ENCODE peak calls at places on chromosomes 12 and 14, in nine cellular contexts. One of them, this sample, is unnamed.
A peak's percentile ranks its signal among the peaks of the same experiment; 100 is the strongest.

GRCh38 chr12:52976574-52977071 is 27.7 kb downstream of the KRT18 start:
- DNase-seq in HuH-7.5: no peak
- DNase-seq in MCF 10A: no peak
- DNase-seq in T-helper 9 cell: no peak
- DNase-seq in activated T-cell treated with anti-CD3 and anti-CD28 coated beads, Interleukin-2, amount 50 U/mL, for 4 hours: no peak
- DNase-seq in left cardiac atrium: no peak
- DNase-seq in iPS DF 19.7: no peak
- DNase-seq in adipocyte: peak; percentile 52
- DNase-seq in stimulated activated CD4-positive, alpha-beta T cell treated with anti-CD3 and anti-CD28 coated beads, Interleukin-4, amount 100 ng/mL, for 1 hour: no peak
- DNase-seq in this sample: no peak

GRCh38 chr14:94663965-94664704 is 51.9 kb downstream of the SERPINA3 start:
- DNase-seq in HuH-7.5: no peak
- DNase-seq in MCF 10A: no peak
- DNase-seq in T-helper 9 cell: no peak
- DNase-seq in activated T-cell treated with anti-CD3 and anti-CD28 coated beads, Interleukin-2, amount 50 U/mL, for 4 hours: no peak
- DNase-seq in left cardiac atrium: no peak
- DNase-seq in iPS DF 19.7: no peak
- DNase-seq in adipocyte: no peak
- DNase-seq in stimulated activated CD4-positive, alpha-beta T cell treated with anti-CD3 and anti-CD28 coated beads, Interleukin-4, amount 100 ng/mL, for 1 hour: no peak
- DNase-seq in this sample: no peak

GRCh38 chr12:113259499-113259953 is 38.3 kb downstream of the TPCN1 start:
- DNase-seq in HuH-7.5: no peak
- DNase-seq in MCF 10A: no peak
- DNase-seq in T-helper 9 cell: no peak
- DNase-seq in activated T-cell treated with anti-CD3 and anti-CD28 coated beads, Interleukin-2, amount 50 U/mL, for 4 hours: no peak
- DNase-seq in left cardiac atrium: peak; percentile 81
- DNase-seq in iPS DF 19.7: no peak
- DNase-seq in adipocyte: peak; percentile 47
- DNase-seq in stimulated activated CD4-positive, alpha-beta T cell treated with anti-CD3 and anti-CD28 coated beads, Interleukin-4, amount 100 ng/mL, for 1 hour: no peak
- DNase-seq in this sample: no peak

GRCh38 chr12:52195065-52195730 is 3.4 kb upstream of the KRT80 start:
- DNase-seq in HuH-7.5: no peak
- DNase-seq in MCF 10A: no peak
- DNase-seq in T-helper 9 cell: no peak
- DNase-seq in activated T-cell treated with anti-CD3 and anti-CD28 coated beads, Interleukin-2, amount 50 U/mL, for 4 hours: no peak
- DNase-seq in left cardiac atrium: no peak
- DNase-seq in iPS DF 19.7: no peak
- DNase-seq in adipocyte: no peak
- DNase-seq in stimulated activated CD4-positive, alpha-beta T cell treated with anti-CD3 and anti-CD28 coated beads, Interleukin-4, amount 100 ng/mL, for 1 hour: no peak
- DNase-seq in this sample: no peak

GRCh38 chr14:61524936-61525292 is 170.4 kb upstream of the HIF1A start:
- DNase-seq in HuH-7.5: no peak
- DNase-seq in MCF 10A: no peak
- DNase-seq in T-helper 9 cell: no peak
- DNase-seq in activated T-cell treated with anti-CD3 and anti-CD28 coated beads, Interleukin-2, amount 50 U/mL, for 4 hours: no peak
- DNase-seq in left cardiac atrium: no peak
- DNase-seq in iPS DF 19.7: no peak
- DNase-seq in adipocyte: no peak
- DNase-seq in stimulated activated CD4-positive, alpha-beta T cell treated with anti-CD3 and anti-CD28 coated beads, Interleukin-4, amount 100 ng/mL, for 1 hour: no peak
- DNase-seq in this sample: no peak

GRCh38 chr12:112988224-112988623 is 9.9 kb downstream of the OAS2 start:
- DNase-seq in HuH-7.5: no peak
- DNase-seq in MCF 10A: no peak
- DNase-seq in T-helper 9 cell: no peak
- DNase-seq in activated T-cell treated with anti-CD3 and anti-CD28 coated beads, Interleukin-2, amount 50 U/mL, for 4 hours: no peak
- DNase-seq in left cardiac atrium: no peak
- DNase-seq in iPS DF 19.7: no peak
- DNase-seq in adipocyte: no peak
- DNase-seq in stimulated activated CD4-positive, alpha-beta T cell treated with anti-CD3 and anti-CD28 coated beads, Interleukin-4, amount 100 ng/mL, for 1 hour: peak; percentile 9
- DNase-seq in this sample: no peak

GRCh38 chr14:104287301-104288009 is 149.1 kb downstream of the KIF26A start:
- DNase-seq in HuH-7.5: no peak
- DNase-seq in MCF 10A: no peak
- DNase-seq in T-helper 9 cell: no peak
- DNase-seq in activated T-cell treated with anti-CD3 and anti-CD28 coated beads, Interleukin-2, amount 50 U/mL, for 4 hours: no peak
- DNase-seq in left cardiac atrium: peak; percentile 8
- DNase-seq in iPS DF 19.7: no peak
- DNase-seq in adipocyte: no peak
- DNase-seq in stimulated activated CD4-positive, alpha-beta T cell treated with anti-CD3 and anti-CD28 coated beads, Interleukin-4, amount 100 ng/mL, for 1 hour: no peak
- DNase-seq in this sample: peak; percentile 52

GRCh38 chr12:130133851-130134562 is 28.3 kb upstream of the FZD10 start:
- DNase-seq in HuH-7.5: no peak
- DNase-seq in MCF 10A: no peak
- DNase-seq in T-helper 9 cell: no peak
- DNase-seq in activated T-cell treated with anti-CD3 and anti-CD28 coated beads, Interleukin-2, amount 50 U/mL, for 4 hours: no peak
- DNase-seq in left cardiac atrium: no peak
- DNase-seq in iPS DF 19.7: no peak
- DNase-seq in adipocyte: no peak
- DNase-seq in stimulated activated CD4-positive, alpha-beta T cell treated with anti-CD3 and anti-CD28 coated beads, Interleukin-4, amount 100 ng/mL, for 1 hour: no peak
- DNase-seq in this sample: no peak

GRCh38 chr12:95805864-95806669 is 15.5 kb upstream of the NTN4 start:
- DNase-seq in HuH-7.5: no peak
- DNase-seq in MCF 10A: peak; percentile 96
- DNase-seq in T-helper 9 cell: peak; percentile 10
- DNase-seq in activated T-cell treated with anti-CD3 and anti-CD28 coated beads, Interleukin-2, amount 50 U/mL, for 4 hours: no peak
- DNase-seq in left cardiac atrium: peak; percentile 25
- DNase-seq in iPS DF 19.7: no peak
- DNase-seq in adipocyte: peak; percentile 95
- DNase-seq in stimulated activated CD4-positive, alpha-beta T cell treated with anti-CD3 and anti-CD28 coated beads, Interleukin-4, amount 100 ng/mL, for 1 hour: no peak
- DNase-seq in this sample: no peak